ENCODE peak calls at places on chromosomes 16 and 17, in seven cellular contexts. R, O, E, H, G, S and I are unnamed samples.

GRCh38 chr17:41500131-41500911 is 5.1 kb downstream of the KRT13 start:
- DNase-seq in R (no peak), O (peak), E (no peak), H (no peak), G (no peak), S (no peak), I (no peak)

GRCh38 chr17:13509561-13509960 is 92.2 kb downstream of the HS3ST3A1 start:
- DNase-seq in R (no peak), O (peak), E (no peak), H (no peak), G (no peak), S (no peak), I (no peak)

GRCh38 chr17:42639484-42640474 is 19.3 kb upstream of the TUBG2 start:
- DNase-seq in R (no peak), O (no peak), E (no peak), H (no peak), G (no peak), S (no peak), I (no peak)

GRCh38 chr16:25110392-25110947 is 1.1 kb upstream of the LCMT1 start:
- DNase-seq in R (no peak), O (no peak), E (no peak), H (no peak), G (no peak), S (no peak), I (no peak)

GRCh38 chr16:1929105-1929504 is 10.9 kb upstream of the HS3ST6 start:
- DNase-seq in R (no peak), O (no peak), E (no peak), H (no peak), G (peak), S (no peak), I (no peak)

GRCh38 chr16:17564856-17565255 is 94.1 kb upstream of the XYLT1 start:
- DNase-seq in R (no peak), O (no peak), E (no peak), H (no peak), G (no peak), S (no peak), I (no peak)

GRCh38 chr17:43393944-43394482 is 4.8 kb upstream of the ARL4D start:
- DNase-seq in R (peak), O (peak), E (peak), H (peak), G (peak), S (peak), I (peak)

GRCh38 chr17:68378202-68379149 is 78.8 kb downstream of the WIPI1 start:
- DNase-seq in R (no peak), O (peak), E (peak), H (no peak), G (peak), S (no peak), I (peak)

GRCh38 chr17:6532441-6532885 is 23.9 kb downstream of the PITPNM3 start:
- DNase-seq in R (no peak), O (no peak), E (no peak), H (no peak), G (no peak), S (no peak), I (no peak)

GRCh38 chr16:49911430-49911829 is 55.5 kb upstream of the ZNF423 start:
- DNase-seq in R (no peak), O (no peak), E (no peak), H (no peak), G (no peak), S (no peak), I (no peak)

GRCh38 chr17:41377546-41377945 is 4.6 kb downstream of the KRT34 start:
- DNase-seq in R (no peak), O (peak), E (no peak), H (no peak), G (no peak), S (no peak), I (no peak)

GRCh38 chr16:71479420-71479819 is 9.7 kb downstream of the ZNF19 start:
- DNase-seq in R (no peak), O (peak), E (peak), H (no peak), G (peak), S (peak), I (peak)

GRCh38 chr16:87791295-87792204 is 25.8 kb upstream of the KLHDC4 start:
- DNase-seq in R (no peak), O (no peak), E (no peak), H (no peak), G (no peak), S (no peak), I (no peak)

GRCh38 chr17:80315517-80316182 is 55.0 kb downstream of the RNF213 start:
- DNase-seq in R (no peak), O (no peak), E (no peak), H (no peak), G (no peak), S (no peak), I (no peak)

GRCh38 chr16:83851473-83851872 is 43.7 kb downstream of the HSBP1 start:
- DNase-seq in R (no peak), O (no peak), E (no peak), H (no peak), G (no peak), S (no peak), I (no peak)

GRCh38 chr16:1960665-1961630 is 1.6 kb downstream of the NDUFB10 start:
- DNase-seq in R (no peak), O (peak), E (peak), H (no peak), G (no peak), S (peak), I (no peak)

GRCh38 chr16:20673882-20674683 is 23.4 kb downstream of the ACSM1 start:
- DNase-seq in R (no peak), O (no peak), E (no peak), H (no peak), G (no peak), S (no peak), I (no peak)

GRCh38 chr17:78411241-78411855 is 32.9 kb downstream of the PGS1 start:
- DNase-seq in R (no peak), O (no peak), E (no peak), H (no peak), G (no peak), S (no peak), I (no peak)

GRCh38 chr16:23134274-23134673 is 15.0 kb downstream of the USP31 start:
- DNase-seq in R (no peak), O (peak), E (no peak), H (no peak), G (peak), S (no peak), I (no peak)

GRCh38 chr17:45235071-45236001 is 13.7 kb downstream of the FMNL1 start:
- DNase-seq in R (peak), O (peak), E (no peak), H (no peak), G (peak), S (peak), I (peak)

GRCh38 chr16:69732101-69732500 is 5.7 kb upstream of the NQO1 start:
- DNase-seq in R (no peak), O (no peak), E (no peak), H (no peak), G (no peak), S (no peak), I (no peak)

GRCh38 chr17:37088459-37088858 is 139.7 kb downstream of the AATF start:
- DNase-seq in R (no peak), O (no peak), E (no peak), H (no peak), G (no peak), S (no peak), I (no peak)

GRCh38 chr17:44353656-44354331 is 8.7 kb downstream of the GRN start:
- DNase-seq in R (no peak), O (peak), E (peak), H (no peak), G (no peak), S (no peak), I (no peak)

GRCh38 chr16:88383401-88384221 is 852 bp downstream of the ZNF469 start:
- DNase-seq in R (no peak), O (peak), E (peak), H (no peak), G (peak), S (no peak), I (peak)